ENCODE peak calls at places on chromosomes 2 and 18, in eight cellular contexts. M is MM.1S, E is right lobe of liver, G is retinal pigment epithelial cell, Q is heart right ventricle, B is Peyer's patch, Y is GM06990, W is brain microvascular endothelial cell. D is an unnamed sample.

GRCh38 chr18:34514957-34515356 is 195.1 kb upstream of the DTNA start:
- DNase-seq in M (no peak), E (no peak), G (no peak), Q (no peak), B (no peak), Y (no peak), W (no peak), D (no peak)

GRCh38 chr18:77002496-77002895 is 130.1 kb downstream of the MBP start:
- DNase-seq in M (no peak), E (no peak), G (no peak), Q (no peak), B (no peak), Y (no peak), W (no peak), D (no peak)

GRCh38 chr2:158482594-158482993 is 25.8 kb downstream of the PKP4 start:
- DNase-seq in M (no peak), E (no peak), G (no peak), Q (no peak), B (no peak), Y (no peak), W (no peak), D (no peak)

GRCh38 chr18:62331581-62332436 is 6.7 kb downstream of the TNFRSF11A start:
- DNase-seq in M (peak), E (no peak), G (no peak), Q (peak), B (no peak), Y (no peak), W (peak), D (no peak)

GRCh38 chr2:97745474-97746172 is 32.2 kb downstream of the ZAP70 start:
- DNase-seq in M (no peak), E (no peak), G (no peak), Q (no peak), B (no peak), Y (no peak), W (no peak), D (peak)

GRCh38 chr2:289362-290089 is 1.6 kb upstream of the ALKAL2 start:
- DNase-seq in M (no peak), E (peak), G (no peak), Q (no peak), B (peak), Y (no peak), W (no peak), D (no peak)

GRCh38 chr2:109679627-109680026 is 65.5 kb downstream of the SOWAHC start:
- DNase-seq in M (no peak), E (no peak), G (no peak), Q (no peak), B (no peak), Y (no peak), W (no peak), D (no peak)

GRCh38 chr2:231920795-231921194 is 5.4 kb downstream of the NPPC start:
- DNase-seq in M (no peak), E (no peak), G (no peak), Q (no peak), B (no peak), Y (no peak), W (no peak), D (no peak)

GRCh38 chr2:113080134-113080533 is 12.4 kb downstream of the IL1F10 start:
- DNase-seq in M (peak), E (peak), G (no peak), Q (no peak), B (no peak), Y (no peak), W (peak), D (no peak)

GRCh38 chr2:152046940-152047339 is 51.9 kb downstream of the CACNB4 start:
- DNase-seq in M (no peak), E (no peak), G (no peak), Q (no peak), B (no peak), Y (peak), W (no peak), D (peak)

GRCh38 chr2:173282795-173283545 is 71.7 kb upstream of the CDCA7 start:
- DNase-seq in M (no peak), E (no peak), G (no peak), Q (no peak), B (no peak), Y (no peak), W (no peak), D (no peak)

GRCh38 chr2:78707776-78708386 is 317.6 kb upstream of the REG3G start:
- DNase-seq in M (no peak), E (no peak), G (no peak), Q (no peak), B (no peak), Y (no peak), W (no peak), D (no peak)

GRCh38 chr2:230712443-230713330 is at the start of gene CAB39:
- DNase-seq in M (peak), E (peak), G (peak), Q (peak), B (peak), Y (peak), W (peak), D (peak)
- TF ChIP-seq CTCF in M (peak), E (peak), G (peak), Q (peak), B (peak), Y (peak), W (peak), D (peak)

GRCh38 chr2:226179010-226179409 is 620.6 kb downstream of the IRS1 start:
- DNase-seq in M (no peak), E (no peak), G (no peak), Q (no peak), B (no peak), Y (no peak), W (no peak), D (no peak)
- H3K4me3 ChIP-seq in M (no peak), E (no peak), G (no peak), Q (no peak), B (no peak), Y (no peak), W (no peak), D (no peak)

GRCh38 chr2:12717191-12717987 is 653 bp downstream of the TRIB2 start:
- DNase-seq in M (peak), E (peak), G (no peak), Q (peak), B (peak), Y (peak), W (no peak), D (no peak)

GRCh38 chr2:12717988-12718661 is 1.4 kb downstream of the TRIB2 start:
- DNase-seq in M (peak), E (peak), G (no peak), Q (no peak), B (no peak), Y (peak), W (no peak), D (no peak)

GRCh38 chr2:12715258-12715865 is 1.4 kb upstream of the TRIB2 start:
- DNase-seq in M (no peak), E (no peak), G (no peak), Q (no peak), B (no peak), Y (no peak), W (no peak), D (no peak)

GRCh38 chr2:12715878-12716249 is 872 bp upstream of the TRIB2 start:
- DNase-seq in M (peak), E (peak), G (no peak), Q (peak), B (peak), Y (peak), W (peak), D (peak)

GRCh38 chr2:12716250-12717190 is at the start of gene TRIB2:
- DNase-seq in M (peak), E (peak), G (peak), Q (peak), B (peak), Y (peak), W (peak), D (peak)
- TF ChIP-seq CTCF in M (no peak), E (no peak), G (peak), Q (peak), B (no peak), Y (no peak), W (no peak), D (no peak)

GRCh38 chr2:128494307-128494639 is 175.6 kb upstream of the HS6ST1 start:
- DNase-seq in M (no peak), E (no peak), G (no peak), Q (no peak), B (no peak), Y (no peak), W (no peak), D (no peak)
- H3K4me3 ChIP-seq in M (no peak), E (no peak), G (no peak), Q (no peak), B (no peak), Y (no peak), W (no peak), D (no peak)

DNA sequence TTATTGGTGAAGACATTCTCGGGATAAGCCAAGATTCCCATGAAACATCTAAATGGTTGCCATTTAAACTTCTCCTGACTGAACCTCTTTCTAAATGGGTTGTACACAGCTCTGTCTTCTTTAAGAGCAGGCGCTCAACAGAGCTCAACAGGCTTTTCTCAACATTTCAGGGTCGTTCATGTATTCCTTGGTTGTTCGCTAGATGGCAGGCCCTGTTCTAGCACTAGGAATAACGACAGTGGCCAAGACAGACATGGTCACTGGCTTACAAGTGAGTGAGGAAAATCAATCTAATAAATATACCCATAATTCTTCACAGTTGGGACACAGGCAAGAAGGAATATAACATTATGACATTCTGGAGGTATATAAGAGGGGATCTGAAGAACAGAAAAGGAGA is 154.5 kb downstream of the SMAD2 start:
- DNase-seq in M (no peak), E (no peak), G (no peak), Q (no peak), B (no peak), Y (no peak), W (no peak), D (no peak)
- TF ChIP-seq CTCF in M (no peak), E (no peak), G (peak), Q (peak), B (no peak), Y (no peak), W (peak), D (peak)

DNA sequence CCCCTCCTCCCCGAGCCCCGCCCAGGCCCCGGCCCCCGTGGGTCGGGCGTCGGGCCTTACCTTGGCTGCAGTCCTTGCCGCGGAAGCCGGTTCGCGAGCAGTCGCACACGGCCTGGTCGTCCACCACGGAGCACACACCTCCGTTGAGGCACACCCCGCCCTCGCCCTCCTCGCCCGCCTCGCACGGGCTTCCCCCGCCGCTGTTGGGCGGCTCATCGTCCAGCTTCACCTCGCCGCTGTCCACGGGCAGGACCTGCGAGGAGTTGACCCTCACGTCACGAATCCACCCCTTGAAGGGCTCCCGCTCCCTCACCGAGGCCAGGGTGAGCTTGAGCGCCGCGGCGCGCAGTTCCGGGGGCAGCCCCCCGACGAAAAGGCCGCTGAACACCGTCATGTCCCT is 4.5 kb downstream of the NRXN1 start:
- DNase-seq in M (no peak), E (no peak), G (no peak), Q (no peak), B (no peak), Y (peak), W (no peak), D (no peak)
- H3K4me3 ChIP-seq in M (no peak), E (no peak), G (no peak), Q (no peak), B (no peak), Y (no peak), W (no peak), D (no peak)

GRCh38 chr2:69238449-69239031 is 148.5 kb downstream of the GFPT1 start:
- DNase-seq in M (no peak), E (no peak), G (no peak), Q (no peak), B (no peak), Y (no peak), W (no peak), D (no peak)
- TF ChIP-seq CTCF in M (no peak), E (no peak), G (no peak), Q (no peak), B (no peak), Y (no peak), W (no peak), D (no peak)

DNA sequence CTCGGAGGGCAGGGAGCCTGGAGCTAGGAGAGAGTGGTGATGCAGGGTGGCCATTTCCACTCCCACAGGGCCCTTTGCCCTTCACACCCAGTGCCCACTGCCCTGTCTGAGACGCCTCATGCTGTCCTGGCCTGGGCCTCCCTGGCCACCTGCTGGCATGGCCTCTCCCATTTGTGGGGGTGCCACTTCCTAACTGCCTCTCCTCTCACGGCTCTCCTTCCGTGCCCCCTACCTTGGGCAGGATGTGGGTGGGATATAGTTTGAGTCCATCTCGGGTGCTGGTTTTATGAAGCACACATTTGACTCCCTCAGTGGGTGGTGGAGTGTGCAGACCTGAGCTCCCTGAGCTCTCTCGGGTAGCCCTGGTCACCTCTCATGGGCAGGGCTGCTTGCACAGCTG is 46.0 kb downstream of the DGKD start:
- DNase-seq in M (no peak), E (no peak), G (no peak), Q (no peak), B (no peak), Y (no peak), W (no peak), D (no peak)
- H3K4me3 ChIP-seq in M (no peak), E (no peak), G (no peak), Q (no peak), B (no peak), Y (no peak), W (no peak), D (no peak)

GRCh38 chr2:105180491-105180972 is 61.0 kb upstream of the GPR45 start:
- DNase-seq in M (no peak), E (no peak), G (no peak), Q (no peak), B (no peak), Y (no peak), W (no peak), D (no peak)

GRCh38 chr2:105177008-105177407 is 64.5 kb upstream of the GPR45 start:
- DNase-seq in M (no peak), E (no peak), G (no peak), Q (no peak), B (no peak), Y (no peak), W (no peak), D (no peak)

GRCh38 chr2:105177546-105178254 is 63.8 kb upstream of the GPR45 start:
- DNase-seq in M (no peak), E (no peak), G (no peak), Q (no peak), B (no peak), Y (no peak), W (no peak), D (no peak)

GRCh38 chr2:105181282-105181681 is 60.3 kb upstream of the GPR45 start:
- DNase-seq in M (no peak), E (no peak), G (no peak), Q (no peak), B (no peak), Y (no peak), W (no peak), D (no peak)

GRCh38 chr2:105179469-105180372 is 61.8 kb upstream of the GPR45 start:
- DNase-seq in M (no peak), E (peak), G (peak), Q (peak), B (no peak), Y (no peak), W (peak), D (no peak)
- TF ChIP-seq CTCF in M (peak), E (no peak), G (peak), Q (peak), B (peak), Y (peak), W (peak), D (peak)

GRCh38 chr2:201969241-201969937 is 64.3 kb upstream of the FZD7 start:
- DNase-seq in M (no peak), E (no peak), G (no peak), Q (no peak), B (no peak), Y (no peak), W (no peak), D (no peak)
- H3K4me3 ChIP-seq in M (no peak), E (no peak), G (no peak), Q (no peak), B (no peak), Y (no peak), W (no peak), D (no peak)